ENCODE peak calls at places on chromosome 1, in nine cellular contexts. One of them, this sample, is unnamed.

GRCh38 chr1:27070390-27071048 is 57.9 kb upstream of the TENT5B start:
- DNase-seq in adrenal gland: no peak
- DNase-seq in activated CD4-positive, alpha-beta T cell treated with anti-CD3 and anti-CD28 coated beads, Interleukin-2, amount 10 ng/mL, durations not matched to agents 7 days and 5 days: no peak
- DNase-seq in heart right ventricle: no peak
- DNase-seq in NCI-H524: no peak
- DNase-seq in SK-MEL-5: peak
- DNase-seq in NCI-H774: no peak
- DNase-seq in BJ: no peak
- DNase-seq in WTC11: peak
- DNase-seq in this sample: no peak

GRCh38 chr1:92459871-92460320 is 26.8 kb downstream of the GFI1 start:
- DNase-seq in heart right ventricle: no peak
- DNase-seq in BJ: no peak
- DNase-seq in activated CD4-positive, alpha-beta T cell treated with anti-CD3 and anti-CD28 coated beads, Interleukin-2, amount 10 ng/mL, durations not matched to agents 7 days and 5 days: no peak
- DNase-seq in NCI-H774: no peak
- DNase-seq in WTC11: no peak
- DNase-seq in adrenal gland: no peak
- DNase-seq in NCI-H524: no peak
- DNase-seq in SK-MEL-5: no peak
- DNase-seq in this sample: no peak

GRCh38 chr1:88736633-88737248 is 52.7 kb downstream of the PKN2 start:
- DNase-seq in SK-MEL-5: peak
- DNase-seq in activated CD4-positive, alpha-beta T cell treated with anti-CD3 and anti-CD28 coated beads, Interleukin-2, amount 10 ng/mL, durations not matched to agents 7 days and 5 days: peak
- DNase-seq in adrenal gland: no peak
- DNase-seq in heart right ventricle: no peak
- DNase-seq in NCI-H524: no peak
- DNase-seq in BJ: no peak
- DNase-seq in NCI-H774: no peak
- DNase-seq in WTC11: peak
- DNase-seq in this sample: no peak

GRCh38 chr1:96978431-96978830 is 256.8 kb downstream of the PTBP2 start:
- DNase-seq in WTC11: no peak
- DNase-seq in activated CD4-positive, alpha-beta T cell treated with anti-CD3 and anti-CD28 coated beads, Interleukin-2, amount 10 ng/mL, durations not matched to agents 7 days and 5 days: no peak
- DNase-seq in heart right ventricle: no peak
- DNase-seq in BJ: no peak
- DNase-seq in SK-MEL-5: no peak
- DNase-seq in NCI-H774: no peak
- DNase-seq in adrenal gland: no peak
- DNase-seq in NCI-H524: no peak
- DNase-seq in this sample: no peak

GRCh38 chr1:161185732-161186311 is 8.5 kb upstream of the B4GALT3 start:
- DNase-seq in SK-MEL-5: no peak
- DNase-seq in WTC11: no peak
- DNase-seq in NCI-H524: no peak
- DNase-seq in BJ: no peak
- DNase-seq in activated CD4-positive, alpha-beta T cell treated with anti-CD3 and anti-CD28 coated beads, Interleukin-2, amount 10 ng/mL, durations not matched to agents 7 days and 5 days: no peak
- DNase-seq in heart right ventricle: no peak
- DNase-seq in NCI-H774: no peak
- DNase-seq in adrenal gland: no peak
- DNase-seq in this sample: no peak

GRCh38 chr1:167409183-167409582 is 109.1 kb downstream of the CD247 start:
- DNase-seq in adrenal gland: no peak
- DNase-seq in NCI-H774: no peak
- DNase-seq in activated CD4-positive, alpha-beta T cell treated with anti-CD3 and anti-CD28 coated beads, Interleukin-2, amount 10 ng/mL, durations not matched to agents 7 days and 5 days: no peak
- DNase-seq in BJ: no peak
- DNase-seq in SK-MEL-5: no peak
- DNase-seq in NCI-H524: no peak
- DNase-seq in heart right ventricle: no peak
- DNase-seq in WTC11: no peak
- DNase-seq in this sample: no peak

GRCh38 chr1:91856996-91857395 is 29.0 kb downstream of the TGFBR3 start:
- DNase-seq in heart right ventricle: no peak
- DNase-seq in BJ: no peak
- DNase-seq in WTC11: no peak
- DNase-seq in NCI-H774: no peak
- DNase-seq in NCI-H524: no peak
- DNase-seq in adrenal gland: no peak
- DNase-seq in SK-MEL-5: no peak
- DNase-seq in activated CD4-positive, alpha-beta T cell treated with anti-CD3 and anti-CD28 coated beads, Interleukin-2, amount 10 ng/mL, durations not matched to agents 7 days and 5 days: no peak
- DNase-seq in this sample: no peak

GRCh38 chr1:150484861-150485260 is 2.4 kb upstream of the TARS2 start:
- DNase-seq in WTC11: no peak
- DNase-seq in NCI-H774: no peak
- DNase-seq in SK-MEL-5: peak
- DNase-seq in activated CD4-positive, alpha-beta T cell treated with anti-CD3 and anti-CD28 coated beads, Interleukin-2, amount 10 ng/mL, durations not matched to agents 7 days and 5 days: no peak
- DNase-seq in heart right ventricle: no peak
- DNase-seq in adrenal gland: no peak
- DNase-seq in NCI-H524: no peak
- DNase-seq in BJ: no peak
- DNase-seq in this sample: no peak

GRCh38 chr1:215957692-215958091 is 390.6 kb downstream of the KCTD3 start:
- DNase-seq in heart right ventricle: no peak
- DNase-seq in NCI-H774: no peak
- DNase-seq in WTC11: no peak
- DNase-seq in adrenal gland: no peak
- DNase-seq in NCI-H524: no peak
- DNase-seq in BJ: no peak
- DNase-seq in activated CD4-positive, alpha-beta T cell treated with anti-CD3 and anti-CD28 coated beads, Interleukin-2, amount 10 ng/mL, durations not matched to agents 7 days and 5 days: no peak
- DNase-seq in SK-MEL-5: peak
- DNase-seq in this sample: peak

GRCh38 chr1:1776672-1777393 is 1.4 kb downstream of the NADK start:
- DNase-seq in NCI-H524: no peak
- DNase-seq in SK-MEL-5: no peak
- DNase-seq in WTC11: no peak
- DNase-seq in heart right ventricle: no peak
- DNase-seq in BJ: no peak
- DNase-seq in NCI-H774: no peak
- DNase-seq in activated CD4-positive, alpha-beta T cell treated with anti-CD3 and anti-CD28 coated beads, Interleukin-2, amount 10 ng/mL, durations not matched to agents 7 days and 5 days: no peak
- DNase-seq in adrenal gland: no peak
- DNase-seq in this sample: no peak

GRCh38 chr1:70043806-70044205 is 161.6 kb downstream of the LRRC40 start:
- DNase-seq in NCI-H524: no peak
- DNase-seq in NCI-H774: no peak
- DNase-seq in adrenal gland: no peak
- DNase-seq in BJ: no peak
- DNase-seq in WTC11: no peak
- DNase-seq in SK-MEL-5: no peak
- DNase-seq in activated CD4-positive, alpha-beta T cell treated with anti-CD3 and anti-CD28 coated beads, Interleukin-2, amount 10 ng/mL, durations not matched to agents 7 days and 5 days: no peak
- DNase-seq in heart right ventricle: no peak
- DNase-seq in this sample: no peak

GRCh38 chr1:203328714-203329122 is 22.2 kb downstream of the FMOD start:
- DNase-seq in NCI-H524: no peak
- DNase-seq in WTC11: peak
- DNase-seq in SK-MEL-5: no peak
- DNase-seq in heart right ventricle: no peak
- DNase-seq in BJ: no peak
- DNase-seq in activated CD4-positive, alpha-beta T cell treated with anti-CD3 and anti-CD28 coated beads, Interleukin-2, amount 10 ng/mL, durations not matched to agents 7 days and 5 days: no peak
- DNase-seq in adrenal gland: peak
- DNase-seq in NCI-H774: peak
- DNase-seq in this sample: no peak

GRCh38 chr1:151130837-151131586 is 15.4 kb downstream of the SEMA6C start:
- DNase-seq in WTC11: peak
- DNase-seq in BJ: peak
- DNase-seq in NCI-H524: no peak
- DNase-seq in adrenal gland: peak
- DNase-seq in heart right ventricle: peak
- DNase-seq in NCI-H774: peak
- DNase-seq in SK-MEL-5: no peak
- DNase-seq in activated CD4-positive, alpha-beta T cell treated with anti-CD3 and anti-CD28 coated beads, Interleukin-2, amount 10 ng/mL, durations not matched to agents 7 days and 5 days: peak
- DNase-seq in this sample: no peak

This sample was measured in foreskin melanocyte.